ENCODE peak calls at places on chromosomes 16 and 17, in eight cellular contexts. L, A, U, M, J, Y, B and F are unnamed samples.

GRCh38 chr17:45341389-45342158 is 24.8 kb upstream of the MAP3K14 start:
- DNase-seq in L (peak; percentile 96), A (no peak), U (no peak), M (peak; percentile 82), J (peak; percentile 74), Y (peak; percentile 66), B (no peak), F (no peak)

GRCh38 chr16:73315645-73316044 is 267.7 kb upstream of the ZFHX3 start:
- DNase-seq in L (no peak), A (no peak), U (no peak), M (no peak), J (no peak), Y (no peak), B (no peak), F (no peak)

GRCh38 chr17:12790806-12791148 is 1.5 kb downstream of the ARHGAP44 start:
- DNase-seq in L (no peak), A (no peak), U (no peak), M (no peak), J (no peak), Y (peak; percentile 1), B (no peak), F (no peak)

GRCh38 chr17:35896011-35896587 is 15.9 kb upstream of the CCL5 start:
- DNase-seq in L (no peak), A (peak; percentile 31), U (peak; percentile 73), M (no peak), J (no peak), Y (no peak), B (no peak), F (no peak)

GRCh38 chr17:21287703-21288449 is 3.4 kb downstream of the MAP2K3 start:
- DNase-seq in L (peak; percentile 91), A (peak; percentile 94), U (peak; percentile 99), M (peak; percentile 96), J (no peak), Y (peak; percentile 95), B (peak; percentile 96), F (no peak)

GRCh38 chr16:50620646-50621451 is 60.3 kb downstream of the SNX20 start:
- DNase-seq in L (no peak), A (no peak), U (no peak), M (no peak), J (no peak), Y (no peak), B (no peak), F (no peak)

GRCh38 chr17:82845163-82845807 is 5.5 kb upstream of the ZNF750 start:
- DNase-seq in L (no peak), A (no peak), U (no peak), M (peak; percentile 93), J (no peak), Y (no peak), B (no peak), F (no peak)

GRCh38 chr17:28612936-28613872 is 781 bp downstream of the RSKR start:
- DNase-seq in L (peak; percentile 56), A (no peak), U (no peak), M (peak; percentile 67), J (peak; percentile 74), Y (peak; percentile 46), B (no peak), F (no peak)

GRCh38 chr16:84718-85452 is 6.9 kb downstream of the MPG start:
- DNase-seq in L (no peak), A (no peak), U (no peak), M (peak; percentile 97), J (no peak), Y (peak; percentile 48), B (peak; percentile 68), F (no peak)

GRCh38 chr17:12756786-12757185 is 32.5 kb upstream of the ARHGAP44 start:
- DNase-seq in L (no peak), A (no peak), U (no peak), M (no peak), J (no peak), Y (no peak), B (no peak), F (no peak)